ENCODE peak calls at places on chromosomes 2 and 18, in four cellular contexts. O is IMR-90, A is K562, K is SK-N-SH. X is an unnamed sample.
A peak's percentile ranks its signal among the peaks of the same experiment; 100 is the strongest.

GRCh38 chr18:11728247-11728646 is 39.2 kb downstream of the GNAL start:
- DNase-seq in K (no peak), O (no peak), A (no peak), X (no peak)

GRCh38 chr2:142588269-142588668 is 289.2 kb upstream of the KYNU start:
- DNase-seq in K (no peak), O (no peak), A (no peak), X (no peak)

GRCh38 chr18:67478249-67478648 is 38.3 kb downstream of the DSEL start:
- DNase-seq in O (no peak), A (no peak), K (no peak), X (no peak)

GRCh38 chr2:18117592-18117991 is 239.1 kb downstream of the KCNS3 start:
- DNase-seq in K (peak; percentile 19), O (peak; percentile 41), A (no peak), X (no peak)

GRCh38 chr2:173991857-173992588 is 26.9 kb upstream of the SP3 start:
- DNase-seq in O (peak; percentile 25), K (peak; percentile 36), A (no peak), X (no peak)

GRCh38 chr18:76548541-76548940 is 53.5 kb upstream of the ZNF516 start:
- DNase-seq in K (no peak), O (no peak), A (no peak), X (no peak)

GRCh38 chr2:39275016-39275415 is 31.2 kb upstream of the CDKL4 start:
- DNase-seq in K (no peak), O (peak; percentile 8), A (no peak), X (no peak)

GRCh38 chr2:44544991-44545390 is 183.2 kb downstream of the CAMKMT start:
- DNase-seq in K (no peak), O (no peak), A (no peak), X (no peak)

GRCh38 chr18:76467371-76468190 is 27.5 kb downstream of the ZNF516 start:
- DNase-seq in O (peak; percentile 40), K (peak; percentile 43), A (no peak), X (no peak)

GRCh38 chr2:130810490-130810889 is 26.2 kb upstream of the ARHGEF4 start:
- DNase-seq in K (no peak), O (no peak), A (no peak), X (no peak)

GRCh38 chr2:203394519-203395227 is 66.5 kb downstream of the ABI2 start:
- DNase-seq in A (peak; percentile 27), O (no peak), K (peak; percentile 20), X (no peak)

GRCh38 chr18:13433685-13434084 is 215.1 kb downstream of the LDLRAD4 start:
- DNase-seq in K (no peak), O (no peak), A (no peak), X (no peak)

GRCh38 chr2:1818404-1818803 is 74.1 kb upstream of the PXDN start:
- DNase-seq in A (no peak), K (no peak), O (peak; percentile 63), X (no peak)

DNA sequence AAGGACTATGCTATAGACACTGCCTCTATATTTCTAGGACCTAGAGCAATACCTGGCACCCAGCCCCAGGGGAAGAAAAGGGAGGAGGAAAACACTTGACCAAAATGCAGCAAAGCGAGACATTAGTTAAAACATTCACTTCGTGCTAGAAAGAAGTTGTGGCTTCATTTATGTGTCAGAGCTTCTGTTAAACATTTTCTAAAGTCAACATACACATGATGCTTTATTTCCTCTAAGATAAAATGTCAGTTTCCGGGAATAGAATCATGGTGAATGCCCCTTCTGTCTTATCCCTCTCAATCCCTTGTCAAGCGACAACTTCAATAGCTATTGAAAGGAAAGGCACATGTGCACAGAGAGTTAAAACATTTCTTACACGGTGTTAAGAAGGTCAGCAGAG is 404.5 kb upstream of the CWC22 start:
- DNase-seq in O (no peak), A (no peak), K (no peak), X (no peak)
- TF ChIP-seq RCOR1 in O (no peak), A (no peak), K (no peak), X (no peak)

GRCh38 chr2:11254100-11254536 is 90.3 kb downstream of the ROCK2 start:
- DNase-seq in A (no peak), K (no peak), O (peak; percentile 28), X (no peak)

GRCh38 chr2:11256166-11256565 is 88.3 kb downstream of the ROCK2 start:
- DNase-seq in O (no peak), K (no peak), A (no peak), X (no peak)

GRCh38 chr2:11245322-11245721 is 90.1 kb downstream of the SLC66A3 start:
- DNase-seq in K (no peak), A (no peak), O (no peak), X (no peak)

GRCh38 chr2:11250400-11251277 is 93.8 kb downstream of the ROCK2 start:
- DNase-seq in O (peak; percentile 29), K (no peak), A (no peak), X (no peak)
- H3K9ac ChIP-seq in O (no peak overlapping the region), K (no peak overlapping the region), A (no peak overlapping the region), X (no peak overlapping the region)

GRCh38 chr2:31586230-31586629 is 5.5 kb upstream of the SRD5A2 start:
- DNase-seq in K (no peak), A (no peak), O (no peak), X (no peak)
- TF ChIP-seq RCOR1 in K (no peak), A (no peak), O (no peak), X (no peak)

DNA sequence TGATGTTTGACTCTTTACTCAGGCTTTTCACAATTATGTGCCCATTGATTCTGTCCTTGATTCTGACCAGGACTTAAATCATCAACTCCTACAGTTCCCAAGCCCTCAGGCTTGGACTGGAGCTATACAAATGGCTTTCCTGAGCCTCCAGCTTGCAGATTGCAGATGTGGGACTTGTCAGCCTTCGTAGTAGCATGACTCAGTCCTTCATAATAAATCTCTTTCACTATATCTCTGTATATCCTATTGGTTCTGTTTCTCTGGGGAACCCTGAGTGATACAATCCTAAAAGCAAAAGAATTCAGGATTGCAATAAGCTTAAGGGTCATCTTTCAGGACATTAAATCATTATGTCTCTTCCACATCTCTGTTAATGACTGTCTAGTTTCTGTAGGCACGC is 356.6 kb downstream of the RIT2 start:
- DNase-seq in K (no peak), A (no peak), O (no peak), X (no peak)
- H3K9ac ChIP-seq in K (no peak overlapping the region), A (no peak overlapping the region), O (no peak overlapping the region), X (no peak overlapping the region)

DNA sequence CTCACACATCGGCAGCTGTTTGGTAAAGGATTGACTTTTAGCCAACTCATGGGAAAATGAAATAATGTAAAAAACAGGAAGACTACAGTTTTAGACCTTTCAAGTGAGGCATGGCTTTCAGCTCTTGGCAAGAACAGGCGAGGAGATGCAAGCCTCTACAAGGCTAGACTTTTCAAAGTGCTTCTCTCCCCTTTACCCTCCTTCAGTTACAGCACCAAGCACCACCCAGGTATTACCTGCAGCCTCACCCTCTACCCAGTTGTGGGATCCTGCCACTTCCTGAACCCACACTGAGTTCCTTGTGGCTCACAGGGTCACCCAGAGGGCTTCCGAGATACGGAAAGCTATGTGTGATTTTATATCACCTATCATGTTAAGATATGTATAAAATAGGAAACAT is 14.7 kb downstream of the UGT1A10 start:
- DNase-seq in O (no peak), K (no peak), A (no peak), X (no peak)
- TF ChIP-seq RCOR1 in O (no peak), K (no peak), A (no peak), X (no peak)

X was measured in GM12878.